ENCODE peak calls at places on chromosome 17, in seven cellular contexts. P, M, D, H, J, L and R are unnamed samples.

GRCh38 chr17:17919169-17920107 is 52.8 kb downstream of the TOM1L2 start:
- DNase-seq in P (peak; percentile 77), D (peak; percentile 82), J (peak; percentile 83), M (peak; percentile 67), L (no peak), H (peak; percentile 78), R (no peak)

GRCh38 chr17:10117581-10118001 is 80.8 kb downstream of the GAS7 start:
- DNase-seq in H (peak; percentile 49), L (no peak), D (no peak), M (peak; percentile 28), J (no peak), P (no peak), R (no peak)

GRCh38 chr17:7552621-7553051 is 3.8 kb downstream of the TNFSF12 start:
- DNase-seq in M (no peak), J (no peak), H (no peak), L (no peak), D (no peak), P (no peak), R (no peak)

GRCh38 chr17:35210741-35211140 is 16.5 kb upstream of the SLC35G3 start:
- DNase-seq in L (no peak), H (no peak), D (no peak), J (no peak), M (peak; percentile 40), P (no peak), R (no peak)

GRCh38 chr17:4124994-4125393 is 17.8 kb downstream of the ZZEF1 start:
- DNase-seq in J (no peak), H (no peak), P (no peak), M (no peak), D (no peak), L (no peak), R (no peak)

GRCh38 chr17:43987131-43988021 is 17.0 kb upstream of the NAGS start:
- DNase-seq in L (no peak), P (no peak), H (no peak), J (no peak), M (no peak), D (no peak), R (no peak)

GRCh38 chr17:75390982-75391381 is 14.5 kb downstream of the GRB2 start:
- DNase-seq in L (no peak), H (no peak), J (peak; percentile 14), M (no peak), D (no peak), P (peak; percentile 59), R (no peak)

GRCh38 chr17:17669081-17669850 is 12.0 kb upstream of the RAI1 start:
- DNase-seq in L (no peak), H (no peak), D (no peak), J (peak; percentile 19), M (no peak), P (no peak), R (no peak)

GRCh38 chr17:51666971-51667721 is 406.8 kb downstream of the UTP18 start:
- DNase-seq in P (no peak), J (no peak), H (no peak), M (no peak), L (no peak), D (no peak), R (no peak)

DNA sequence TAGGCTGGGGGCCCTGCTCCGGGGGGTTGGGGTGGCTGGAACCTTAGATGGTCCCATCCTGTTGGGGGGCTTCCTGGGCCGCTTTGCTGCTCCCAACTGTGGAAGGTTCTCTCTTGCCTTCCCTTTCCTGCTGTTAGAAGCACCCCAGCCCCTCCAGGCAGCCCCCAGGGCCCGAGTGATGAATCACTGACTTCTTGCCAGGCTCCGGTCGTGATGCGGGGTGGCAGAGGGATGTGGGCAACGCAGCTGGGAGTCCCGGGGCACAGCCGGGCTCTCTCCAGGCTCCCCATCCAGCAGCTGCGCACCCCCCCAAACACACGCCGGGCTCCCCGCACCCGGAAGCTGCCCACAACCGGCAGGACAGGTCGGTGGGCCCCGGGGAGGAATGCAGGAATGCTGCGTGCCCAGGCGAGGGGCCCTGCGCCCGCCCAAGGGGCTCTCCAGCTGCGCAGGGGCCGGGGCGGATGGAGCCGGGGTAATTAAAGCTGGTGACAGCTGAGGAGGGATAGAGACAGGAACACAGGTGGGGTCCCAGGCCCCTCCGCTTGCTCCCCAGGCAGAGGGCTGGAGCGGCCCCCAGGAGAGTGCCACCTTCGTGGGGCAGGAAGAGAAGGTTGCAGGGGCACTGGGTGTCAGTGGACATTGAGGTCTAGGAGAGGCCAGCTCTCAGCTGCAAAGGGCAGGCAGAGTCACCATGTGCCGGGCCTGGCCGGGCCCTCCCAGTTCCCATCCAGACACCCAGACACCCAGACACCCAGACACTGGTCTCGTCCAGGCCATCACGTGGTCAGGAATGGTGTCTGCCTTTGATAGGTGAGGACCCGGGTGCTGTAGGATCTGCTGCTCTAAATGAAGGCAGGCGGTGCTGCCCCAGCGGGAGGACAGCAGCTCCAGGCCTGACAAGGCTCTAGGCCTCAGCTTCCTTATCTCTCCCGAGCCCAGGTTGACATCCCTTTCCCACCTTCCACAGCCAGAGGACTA is 15.0 kb upstream of the SLC38A10 start:
- DNase-seq in H (no peak), P (no peak), M (no peak), J (no peak), L (no peak), D (no peak), R (no peak)
- TF ChIP-seq CTCF in H (no peak), P (no peak), M (no peak), J (no peak), L (no peak), D (no peak), R (no peak)

GRCh38 chr17:80262775-80263244 is 2.2 kb downstream of the RNF213 start:
- DNase-seq in H (no peak), D (no peak), J (no peak), L (no peak), P (no peak), M (no peak), R (no peak)
- H3K4me3 ChIP-seq in H (peak overlapping the region; percentile 40), D (peak overlapping the region; percentile 44), J (no peak overlapping the region), L (peak overlapping the region; percentile 88), P (peak overlapping the region; percentile 85), M (peak overlapping the region; percentile 90), R (peak overlapping the region; percentile 92)

DNA sequence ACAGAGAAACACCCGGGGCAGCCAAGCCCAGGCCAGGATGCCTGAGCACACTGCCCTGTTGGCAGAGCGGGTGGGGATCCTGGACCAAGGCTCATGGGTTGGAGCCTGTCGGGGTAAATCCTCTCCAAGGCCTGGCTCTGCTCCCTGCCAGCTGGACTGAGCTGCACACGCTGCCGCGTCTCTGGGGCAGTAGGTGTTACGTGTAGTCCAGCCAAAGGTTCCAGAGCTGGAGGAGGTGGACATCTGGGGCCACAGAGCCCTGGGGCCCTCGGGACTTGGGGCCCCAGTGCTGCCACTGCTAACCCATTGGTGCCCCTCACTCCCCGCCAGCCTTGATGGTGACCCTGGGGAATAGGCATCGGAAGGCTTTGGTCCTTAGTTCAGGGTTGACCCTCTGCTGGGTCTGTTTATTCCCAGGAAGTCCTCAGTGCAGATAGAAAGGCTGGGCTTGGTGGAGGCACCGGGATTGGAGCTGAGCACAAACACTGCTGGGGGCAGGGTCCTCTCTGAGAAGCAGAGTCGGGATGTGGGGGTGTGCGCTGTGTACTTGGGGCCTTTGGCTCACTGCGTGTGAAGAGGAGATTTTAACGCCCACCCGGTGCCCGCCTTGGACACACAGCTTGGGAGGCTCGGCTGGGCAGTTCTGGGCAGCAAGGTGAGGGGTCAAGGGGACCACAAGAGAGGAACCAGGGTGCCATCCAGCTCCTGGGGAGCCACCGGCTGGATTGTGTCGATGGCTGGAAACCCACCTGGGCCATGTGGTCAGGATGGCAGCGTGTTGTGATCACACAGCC is 16.3 kb upstream of the CBX4 start:
- DNase-seq in M (no peak), H (no peak), P (no peak), L (no peak), J (no peak), D (no peak), R (no peak)
- TF ChIP-seq CTCF in M (no peak), H (no peak), P (no peak), L (no peak), J (no peak), D (no peak), R (no peak)

GRCh38 chr17:15023589-15023988 is 241.5 kb downstream of the PMP22 start:
- DNase-seq in P (no peak), L (no peak), M (no peak), H (no peak), D (no peak), J (no peak), R (no peak)

DNA sequence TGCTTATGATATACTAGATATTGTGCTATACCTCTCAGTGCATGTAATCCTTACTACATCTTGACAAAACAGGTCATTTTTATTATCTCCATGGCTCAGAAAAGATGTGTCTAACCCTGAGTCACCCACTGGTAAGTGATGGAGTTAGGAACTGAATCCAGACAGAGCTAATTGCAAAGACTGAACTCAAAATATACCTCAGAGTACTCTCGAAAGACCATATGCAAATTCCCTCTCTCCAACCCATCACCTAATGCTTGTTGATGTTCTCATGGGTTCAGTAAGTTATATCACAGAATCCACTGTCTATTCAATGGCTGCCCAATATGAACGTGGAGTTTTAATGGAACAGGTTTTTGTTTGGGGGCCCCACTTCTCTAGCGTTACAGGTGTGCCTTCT is 246.0 kb downstream of the PMP22 start:
- DNase-seq in H (no peak), J (no peak), L (no peak), D (no peak), M (no peak), P (no peak), R (no peak)
- H3K4me3 ChIP-seq in H (no peak overlapping the region), J (no peak overlapping the region), L (no peak overlapping the region), D (no peak overlapping the region), M (no peak overlapping the region), P (no peak overlapping the region), R (no peak overlapping the region)

DNA sequence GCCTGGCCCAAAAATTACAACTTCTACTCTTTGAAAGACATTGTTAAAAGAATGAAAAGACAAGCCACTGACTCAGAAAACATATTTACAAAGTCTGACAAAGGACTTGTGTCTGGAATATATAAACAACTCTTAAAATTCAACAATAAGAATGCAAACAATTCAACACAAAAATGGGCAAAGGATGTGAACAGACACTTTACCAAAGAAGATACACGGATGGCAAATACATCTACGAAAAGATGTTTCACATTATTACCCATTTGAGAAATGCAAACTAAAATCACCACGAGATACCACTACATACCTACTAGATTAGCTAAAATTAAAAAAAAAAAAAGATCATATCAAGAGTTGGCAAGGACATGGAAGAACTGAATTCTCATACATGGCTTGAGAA is 80.8 kb upstream of the METRNL start:
- DNase-seq in J (no peak), H (no peak), M (no peak), D (no peak), P (no peak), L (no peak), R (no peak)
- TF ChIP-seq CTCF in J (no peak), H (no peak), M (no peak), D (no peak), P (no peak), L (no peak), R (no peak)